ENCODE peak calls at places on chromosomes 3 and 15, in eight cellular contexts. One of them, this sample, is unnamed. For H3K4me1, the result is how much of the 10 kb centered on the place peaks cover.

GRCh38 chr15:80998252-80998651 is 2.5 kb upstream of the TLNRD1 start:
- ATAC-seq in DND-41: no peak
- ATAC-seq in gastrocnemius medialis: no peak
- ATAC-seq in lower lobe of right lung: no peak
- ATAC-seq in right cardiac atrium: no peak
- ATAC-seq in CD4-positive, CD25-positive, alpha-beta regulatory T cell: no peak
- ATAC-seq in heart right ventricle: no peak
- ATAC-seq in psoas muscle: no peak
- ATAC-seq in this sample: no peak

GRCh38 chr3:13065727-13066126 is 7.5 kb downstream of the IQSEC1 start:
- ATAC-seq in heart right ventricle: no peak
- ATAC-seq in right cardiac atrium: no peak
- ATAC-seq in lower lobe of right lung: no peak
- ATAC-seq in psoas muscle: no peak
- ATAC-seq in CD4-positive, CD25-positive, alpha-beta regulatory T cell: no peak
- ATAC-seq in DND-41: no peak
- ATAC-seq in gastrocnemius medialis: no peak
- ATAC-seq in this sample: no peak

GRCh38 chr15:61479601-61480000 is 250.5 kb upstream of the RORA start:
- ATAC-seq in CD4-positive, CD25-positive, alpha-beta regulatory T cell: no peak
- ATAC-seq in gastrocnemius medialis: no peak
- ATAC-seq in right cardiac atrium: no peak
- ATAC-seq in psoas muscle: no peak
- ATAC-seq in DND-41: no peak
- ATAC-seq in heart right ventricle: no peak
- ATAC-seq in lower lobe of right lung: no peak
- ATAC-seq in this sample: no peak

GRCh38 chr15:99614749-99615288 is 49.0 kb downstream of the MEF2A start:
- ATAC-seq in lower lobe of right lung: peak
- ATAC-seq in DND-41: no peak
- ATAC-seq in gastrocnemius medialis: no peak
- ATAC-seq in CD4-positive, CD25-positive, alpha-beta regulatory T cell: no peak
- ATAC-seq in heart right ventricle: peak
- ATAC-seq in right cardiac atrium: peak
- ATAC-seq in psoas muscle: peak
- ATAC-seq in this sample: peak

GRCh38 chr15:60854858-60855568 is 374.1 kb downstream of the RORA start:
- ATAC-seq in CD4-positive, CD25-positive, alpha-beta regulatory T cell: peak
- ATAC-seq in heart right ventricle: no peak
- ATAC-seq in lower lobe of right lung: no peak
- ATAC-seq in DND-41: no peak
- ATAC-seq in gastrocnemius medialis: no peak
- ATAC-seq in right cardiac atrium: no peak
- ATAC-seq in psoas muscle: no peak
- ATAC-seq in this sample: no peak

GRCh38 chr15:37698679-37699078 is 235.8 kb upstream of the TMCO5A start:
- ATAC-seq in heart right ventricle: no peak
- ATAC-seq in DND-41: no peak
- ATAC-seq in psoas muscle: no peak
- ATAC-seq in right cardiac atrium: no peak
- ATAC-seq in gastrocnemius medialis: no peak
- ATAC-seq in lower lobe of right lung: no peak
- ATAC-seq in CD4-positive, CD25-positive, alpha-beta regulatory T cell: no peak
- ATAC-seq in this sample: no peak

GRCh38 chr3:197305854-197306253 is 7.4 kb upstream of the DLG1 start:
- ATAC-seq in right cardiac atrium: no peak
- ATAC-seq in gastrocnemius medialis: no peak
- ATAC-seq in lower lobe of right lung: no peak
- ATAC-seq in DND-41: peak
- ATAC-seq in CD4-positive, CD25-positive, alpha-beta regulatory T cell: no peak
- ATAC-seq in psoas muscle: no peak
- ATAC-seq in heart right ventricle: no peak
- ATAC-seq in this sample: no peak

GRCh38 chr15:64634576-64635485 is 140.6 kb downstream of the RBPMS2 start:
- ATAC-seq in psoas muscle: peak
- ATAC-seq in DND-41: peak
- ATAC-seq in heart right ventricle: peak
- ATAC-seq in lower lobe of right lung: peak
- ATAC-seq in CD4-positive, CD25-positive, alpha-beta regulatory T cell: no peak
- ATAC-seq in right cardiac atrium: no peak
- ATAC-seq in gastrocnemius medialis: no peak
- ATAC-seq in this sample: no peak

GRCh38 chr3:128222771-128223386 is 69.6 kb downstream of the EEFSEC start:
- ATAC-seq in CD4-positive, CD25-positive, alpha-beta regulatory T cell: no peak
- ATAC-seq in psoas muscle: no peak
- ATAC-seq in right cardiac atrium: no peak
- ATAC-seq in DND-41: no peak
- ATAC-seq in heart right ventricle: no peak
- ATAC-seq in gastrocnemius medialis: no peak
- ATAC-seq in lower lobe of right lung: no peak
- ATAC-seq in this sample: no peak

GRCh38 chr3:171806200-171807128 is 3.8 kb downstream of the PLD1 start:
- ATAC-seq in gastrocnemius medialis: no peak
- ATAC-seq in heart right ventricle: no peak
- ATAC-seq in DND-41: no peak
- ATAC-seq in right cardiac atrium: no peak
- ATAC-seq in CD4-positive, CD25-positive, alpha-beta regulatory T cell: no peak
- ATAC-seq in lower lobe of right lung: no peak
- ATAC-seq in psoas muscle: no peak
- ATAC-seq in this sample: no peak

GRCh38 chr3:74510261-74510660 is 104.2 kb downstream of the CNTN3 start:
- ATAC-seq in CD4-positive, CD25-positive, alpha-beta regulatory T cell: no peak
- ATAC-seq in gastrocnemius medialis: no peak
- ATAC-seq in psoas muscle: no peak
- ATAC-seq in heart right ventricle: no peak
- ATAC-seq in right cardiac atrium: no peak
- ATAC-seq in lower lobe of right lung: no peak
- ATAC-seq in DND-41: no peak
- ATAC-seq in this sample: no peak

GRCh38 chr15:100192092-100192695 is 149.6 kb downstream of the ADAMTS17 start:
- ATAC-seq in heart right ventricle: no peak
- ATAC-seq in psoas muscle: no peak
- ATAC-seq in lower lobe of right lung: no peak
- ATAC-seq in gastrocnemius medialis: no peak
- ATAC-seq in CD4-positive, CD25-positive, alpha-beta regulatory T cell: no peak
- ATAC-seq in DND-41: no peak
- ATAC-seq in right cardiac atrium: no peak
- ATAC-seq in this sample: no peak

GRCh38 chr3:195801251-195802183 is 10.2 kb downstream of the MUC4 start:
- ATAC-seq in right cardiac atrium: no peak
- ATAC-seq in heart right ventricle: no peak
- ATAC-seq in gastrocnemius medialis: no peak
- ATAC-seq in DND-41: peak
- ATAC-seq in lower lobe of right lung: no peak
- ATAC-seq in CD4-positive, CD25-positive, alpha-beta regulatory T cell: no peak
- ATAC-seq in psoas muscle: no peak
- ATAC-seq in this sample: no peak

GRCh38 chr3:41874022-41874421 is 87.9 kb downstream of the ULK4 start:
- ATAC-seq in heart right ventricle: no peak
- ATAC-seq in right cardiac atrium: no peak
- ATAC-seq in DND-41: no peak
- ATAC-seq in gastrocnemius medialis: no peak
- ATAC-seq in psoas muscle: no peak
- ATAC-seq in CD4-positive, CD25-positive, alpha-beta regulatory T cell: no peak
- ATAC-seq in lower lobe of right lung: no peak
- ATAC-seq in this sample: no peak

GRCh38 chr3:58948018-58948417 is 101.8 kb downstream of the CFAP20DC start:
- ATAC-seq in psoas muscle: no peak
- ATAC-seq in heart right ventricle: no peak
- ATAC-seq in gastrocnemius medialis: no peak
- ATAC-seq in CD4-positive, CD25-positive, alpha-beta regulatory T cell: no peak
- ATAC-seq in lower lobe of right lung: no peak
- ATAC-seq in DND-41: no peak
- ATAC-seq in right cardiac atrium: no peak
- ATAC-seq in this sample: no peak

GRCh38 chr3:140035856-140036255 is 100.9 kb downstream of the CLSTN2 start:
- ATAC-seq in CD4-positive, CD25-positive, alpha-beta regulatory T cell: no peak
- ATAC-seq in lower lobe of right lung: no peak
- ATAC-seq in DND-41: no peak
- ATAC-seq in psoas muscle: no peak
- ATAC-seq in gastrocnemius medialis: no peak
- ATAC-seq in right cardiac atrium: no peak
- ATAC-seq in heart right ventricle: no peak
- ATAC-seq in this sample: no peak

GRCh38 chr15:33215941-33216872 is 21.7 kb upstream of the FMN1 start:
- ATAC-seq in gastrocnemius medialis: no peak
- ATAC-seq in lower lobe of right lung: peak
- ATAC-seq in DND-41: no peak
- ATAC-seq in heart right ventricle: no peak
- ATAC-seq in right cardiac atrium: no peak
- ATAC-seq in psoas muscle: peak
- ATAC-seq in CD4-positive, CD25-positive, alpha-beta regulatory T cell: no peak
- ATAC-seq in this sample: no peak

GRCh38 chr3:153658151-153658550 is 463.0 kb upstream of the ARHGEF26 start:
- ATAC-seq in heart right ventricle: no peak
- ATAC-seq in CD4-positive, CD25-positive, alpha-beta regulatory T cell: no peak
- ATAC-seq in DND-41: no peak
- ATAC-seq in lower lobe of right lung: peak
- ATAC-seq in psoas muscle: peak
- ATAC-seq in gastrocnemius medialis: peak
- ATAC-seq in right cardiac atrium: peak
- ATAC-seq in this sample: peak

GRCh38 chr3:119717520-119717919 is 14.7 kb downstream of the CFAP91 start:
- ATAC-seq in gastrocnemius medialis: no peak
- ATAC-seq in heart right ventricle: no peak
- ATAC-seq in psoas muscle: no peak
- ATAC-seq in DND-41: no peak
- ATAC-seq in lower lobe of right lung: no peak
- ATAC-seq in CD4-positive, CD25-positive, alpha-beta regulatory T cell: no peak
- ATAC-seq in right cardiac atrium: no peak
- ATAC-seq in this sample: no peak
- H3K27ac ChIP-seq in gastrocnemius medialis: no peak
- H3K27ac ChIP-seq in heart right ventricle: no peak
- H3K27ac ChIP-seq in psoas muscle: no peak
- H3K27ac ChIP-seq in DND-41: no peak
- H3K27ac ChIP-seq in lower lobe of right lung: no peak
- H3K27ac ChIP-seq in CD4-positive, CD25-positive, alpha-beta regulatory T cell: no peak
- H3K27ac ChIP-seq in right cardiac atrium: no peak
- H3K27ac ChIP-seq in this sample: no peak

GRCh38 chr3:57694146-57694545 is 1.3 kb upstream of the DENND6A start:
- ATAC-seq in psoas muscle: no peak
- ATAC-seq in gastrocnemius medialis: no peak
- ATAC-seq in lower lobe of right lung: peak
- ATAC-seq in CD4-positive, CD25-positive, alpha-beta regulatory T cell: no peak
- ATAC-seq in heart right ventricle: no peak
- ATAC-seq in DND-41: no peak
- ATAC-seq in right cardiac atrium: no peak
- ATAC-seq in this sample: no peak
- H3K4me1 ChIP-seq in psoas muscle: under half
- H3K4me1 ChIP-seq in gastrocnemius medialis: under half
- H3K4me1 ChIP-seq in lower lobe of right lung: under half
- H3K4me1 ChIP-seq in CD4-positive, CD25-positive, alpha-beta regulatory T cell: under half
- H3K4me1 ChIP-seq in heart right ventricle: under half
- H3K4me1 ChIP-seq in DND-41: under half
- H3K4me1 ChIP-seq in right cardiac atrium: under half
- H3K4me1 ChIP-seq in this sample: under half

DNA sequence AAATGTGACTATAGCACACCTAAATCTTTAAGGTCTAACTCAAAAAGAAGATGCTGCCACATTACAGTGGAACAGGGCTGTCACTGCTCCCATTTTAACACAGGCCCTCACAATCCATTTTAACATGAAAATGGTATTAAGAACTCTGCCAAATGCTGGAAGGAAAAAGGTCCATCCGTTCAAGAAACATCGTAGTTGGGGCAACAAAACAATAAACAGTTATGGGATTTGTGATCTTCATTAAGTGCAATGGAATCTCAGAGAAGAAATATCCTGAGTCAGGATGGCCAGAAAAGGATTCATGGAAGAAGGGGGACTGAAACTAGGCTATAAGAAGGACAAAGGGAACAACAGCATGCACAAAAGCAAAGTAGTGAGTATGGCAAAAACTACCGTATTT is 6.6 kb downstream of the TBL1XR1 start:
- ATAC-seq in psoas muscle: no peak
- ATAC-seq in heart right ventricle: no peak
- ATAC-seq in gastrocnemius medialis: no peak
- ATAC-seq in lower lobe of right lung: no peak
- ATAC-seq in right cardiac atrium: no peak
- ATAC-seq in DND-41: no peak
- ATAC-seq in CD4-positive, CD25-positive, alpha-beta regulatory T cell: no peak
- ATAC-seq in this sample: no peak
- H3K27ac ChIP-seq in psoas muscle: peak
- H3K27ac ChIP-seq in heart right ventricle: peak
- H3K27ac ChIP-seq in gastrocnemius medialis: peak
- H3K27ac ChIP-seq in lower lobe of right lung: peak
- H3K27ac ChIP-seq in right cardiac atrium: peak
- H3K27ac ChIP-seq in DND-41: peak
- H3K27ac ChIP-seq in CD4-positive, CD25-positive, alpha-beta regulatory T cell: peak
- H3K27ac ChIP-seq in this sample: peak

GRCh38 chr3:17087509-17087908 is 202.8 kb downstream of the PLCL2 start:
- ATAC-seq in CD4-positive, CD25-positive, alpha-beta regulatory T cell: no peak
- ATAC-seq in DND-41: peak
- ATAC-seq in gastrocnemius medialis: no peak
- ATAC-seq in psoas muscle: no peak
- ATAC-seq in right cardiac atrium: no peak
- ATAC-seq in heart right ventricle: no peak
- ATAC-seq in lower lobe of right lung: no peak
- ATAC-seq in this sample: no peak

GRCh38 chr3:17089314-17089700 is 204.6 kb downstream of the PLCL2 start:
- ATAC-seq in gastrocnemius medialis: peak
- ATAC-seq in psoas muscle: peak
- ATAC-seq in heart right ventricle: peak
- ATAC-seq in right cardiac atrium: no peak
- ATAC-seq in CD4-positive, CD25-positive, alpha-beta regulatory T cell: no peak
- ATAC-seq in lower lobe of right lung: no peak
- ATAC-seq in DND-41: no peak
- ATAC-seq in this sample: no peak

GRCh38 chr3:17090271-17090992 is 205.7 kb downstream of the PLCL2 start:
- ATAC-seq in CD4-positive, CD25-positive, alpha-beta regulatory T cell: no peak
- ATAC-seq in DND-41: no peak
- ATAC-seq in heart right ventricle: no peak
- ATAC-seq in right cardiac atrium: no peak
- ATAC-seq in psoas muscle: peak
- ATAC-seq in gastrocnemius medialis: peak
- ATAC-seq in lower lobe of right lung: no peak
- ATAC-seq in this sample: no peak

GRCh38 chr3:17088017-17088416 is 203.3 kb downstream of the PLCL2 start:
- ATAC-seq in right cardiac atrium: peak
- ATAC-seq in CD4-positive, CD25-positive, alpha-beta regulatory T cell: no peak
- ATAC-seq in psoas muscle: peak
- ATAC-seq in lower lobe of right lung: no peak
- ATAC-seq in heart right ventricle: peak
- ATAC-seq in DND-41: no peak
- ATAC-seq in gastrocnemius medialis: peak
- ATAC-seq in this sample: no peak

DNA sequence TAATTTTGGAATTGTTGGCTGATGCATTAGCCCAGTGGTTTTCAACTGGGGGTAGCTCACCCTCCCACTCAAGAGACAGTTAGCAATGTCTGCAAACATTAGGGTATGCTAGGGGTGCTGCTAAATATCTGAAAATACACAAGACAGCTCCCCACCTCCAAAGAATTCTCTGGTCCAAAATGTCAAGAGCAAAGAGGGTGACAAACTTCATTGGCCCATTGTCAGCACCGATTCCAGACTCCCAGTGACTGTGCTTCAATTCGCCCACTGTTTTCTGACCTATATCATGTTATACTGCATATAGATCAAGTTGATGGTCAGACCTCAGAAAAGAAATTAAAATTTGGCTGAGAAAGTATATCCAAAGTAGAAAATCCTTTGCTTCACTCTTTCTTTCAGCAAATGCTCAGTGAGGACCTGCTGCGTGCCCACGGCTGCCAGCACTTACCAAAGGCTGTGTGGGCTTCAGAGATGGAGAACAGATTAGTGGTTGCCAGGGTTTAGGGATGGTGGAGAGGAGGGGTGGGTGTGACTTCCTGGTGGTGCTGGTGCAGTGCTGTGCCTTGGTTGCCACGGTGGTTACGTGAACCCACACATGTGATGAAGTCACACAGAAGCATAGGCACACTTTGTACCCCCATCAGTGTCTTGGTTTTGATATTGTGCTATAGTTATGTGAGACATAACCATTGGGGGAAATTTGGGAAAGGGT is 204.0 kb downstream of the PLCL2 start:
- ATAC-seq in psoas muscle: peak
- ATAC-seq in DND-41: peak
- ATAC-seq in gastrocnemius medialis: peak
- ATAC-seq in lower lobe of right lung: peak
- ATAC-seq in CD4-positive, CD25-positive, alpha-beta regulatory T cell: no peak
- ATAC-seq in heart right ventricle: peak
- ATAC-seq in right cardiac atrium: peak
- ATAC-seq in this sample: peak
- H3K4me1 ChIP-seq in psoas muscle: half or more
- H3K4me1 ChIP-seq in DND-41: under half
- H3K4me1 ChIP-seq in gastrocnemius medialis: half or more
- H3K4me1 ChIP-seq in lower lobe of right lung: under half
- H3K4me1 ChIP-seq in CD4-positive, CD25-positive, alpha-beta regulatory T cell: under half
- H3K4me1 ChIP-seq in heart right ventricle: under half
- H3K4me1 ChIP-seq in right cardiac atrium: under half
- H3K4me1 ChIP-seq in this sample: under half